ENCODE peak calls at places on chromosomes 5 and 9, in four cellular contexts. B is HEK293T, A is HepG2, U is K562. T is an unnamed sample.

GRCh38 chr5:120388016-120388781 is 75.9 kb upstream of the PRR16 start:
- DNase-seq in B (no peak), A (no peak), U (no peak), T (no peak)

GRCh38 chr5:119112151-119112550 is 41.3 kb downstream of the DMXL1 start:
- DNase-seq in B (no peak), A (no peak), U (no peak), T (no peak)

GRCh38 chr5:124649548-124650501 is 96.6 kb downstream of the ZNF608 start:
- DNase-seq in B (peak), A (no peak), U (peak), T (peak)

GRCh38 chr9:124511426-124511840 is 4.2 kb upstream of the NR5A1 start:
- DNase-seq in B (no peak), A (peak), U (peak), T (no peak)

GRCh38 chr5:93519737-93520136 is 61.3 kb downstream of the NR2F1-AS1 start:
- DNase-seq in B (no peak), A (no peak), U (no peak), T (no peak)

GRCh38 chr5:139975306-139975705 is 67.8 kb downstream of the NRG2 start:
- DNase-seq in B (no peak), A (no peak), U (no peak), T (no peak)

GRCh38 chr9:38352716-38353334 is 39.7 kb upstream of the ALDH1B1 start:
- DNase-seq in B (no peak), A (no peak), U (no peak), T (no peak)

GRCh38 chr9:121963542-121963995 is 129.5 kb downstream of the TTLL11 start:
- DNase-seq in B (no peak), A (no peak), U (no peak), T (no peak)

GRCh38 chr9:127755558-127756060 is 20.5 kb upstream of the TOR2A start:
- DNase-seq in B (no peak), A (no peak), U (no peak), T (no peak)

GRCh38 chr5:1526151-1526631 is 2.4 kb upstream of the LPCAT1 start:
- DNase-seq in B (no peak), A (no peak), U (no peak), T (no peak)

GRCh38 chr9:37840560-37841194 is 40.1 kb downstream of the DCAF10 start:
- DNase-seq in B (no peak), A (no peak), U (peak), T (no peak)

GRCh38 chr5:56829137-56829536 is 13.8 kb downstream of the MAP3K1 start:
- DNase-seq in B (no peak), A (no peak), U (no peak), T (no peak)

GRCh38 chr5:137075163-137075970 is 423.8 kb downstream of the SPOCK1 start:
- DNase-seq in B (peak), A (peak), U (peak), T (no peak)

GRCh38 chr9:19331877-19332276 is 48.2 kb downstream of the RPS6 start:
- DNase-seq in B (no peak), A (no peak), U (no peak), T (no peak)

GRCh38 chr5:76074487-76074886 is 8.7 kb upstream of the SV2C start:
- DNase-seq in B (peak), A (peak), U (no peak), T (no peak)

GRCh38 chr9:86281577-86282076 is 711 bp downstream of the ISCA1 start:
- DNase-seq in B (no peak), A (peak), U (no peak), T (peak)

DNA sequence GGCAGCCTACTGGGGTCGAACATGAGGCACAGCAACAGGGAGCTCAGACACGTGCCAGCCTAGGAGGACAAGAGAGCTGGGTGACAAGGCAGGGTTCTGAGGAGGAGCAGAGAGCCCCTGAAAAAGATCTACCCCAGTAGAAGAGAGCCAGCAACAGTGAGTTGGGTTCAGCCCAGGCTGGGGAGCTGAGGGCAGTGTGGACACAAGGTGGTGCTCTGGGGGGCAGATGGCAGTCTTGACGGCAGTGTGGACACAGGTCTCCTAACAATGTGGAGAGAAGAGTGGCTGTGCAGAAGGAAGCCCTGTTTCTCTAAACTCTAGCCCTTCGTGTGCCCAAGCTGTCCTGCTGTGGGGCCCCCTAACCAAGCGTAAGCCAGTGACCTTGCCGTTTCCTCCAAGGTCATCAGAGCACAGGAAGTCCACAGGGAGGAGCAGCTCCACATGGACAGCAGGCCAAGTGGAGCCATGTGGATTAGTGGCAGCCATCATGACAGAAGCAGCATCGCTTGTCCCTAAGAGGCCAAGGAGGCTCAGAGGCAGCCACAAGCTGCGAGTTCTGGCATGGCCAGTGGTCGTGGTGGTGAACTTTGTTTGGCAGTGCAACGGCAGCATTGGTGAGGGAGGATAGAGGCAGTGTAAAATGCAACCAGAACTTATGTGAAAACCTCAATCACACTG is 25.1 kb upstream of the LMX1B start:
- DNase-seq in B (no peak), A (no peak), U (no peak), T (no peak)
- TF ChIP-seq TARDBP in B (no peak), A (no peak), U (no peak), T (no peak)

DNA sequence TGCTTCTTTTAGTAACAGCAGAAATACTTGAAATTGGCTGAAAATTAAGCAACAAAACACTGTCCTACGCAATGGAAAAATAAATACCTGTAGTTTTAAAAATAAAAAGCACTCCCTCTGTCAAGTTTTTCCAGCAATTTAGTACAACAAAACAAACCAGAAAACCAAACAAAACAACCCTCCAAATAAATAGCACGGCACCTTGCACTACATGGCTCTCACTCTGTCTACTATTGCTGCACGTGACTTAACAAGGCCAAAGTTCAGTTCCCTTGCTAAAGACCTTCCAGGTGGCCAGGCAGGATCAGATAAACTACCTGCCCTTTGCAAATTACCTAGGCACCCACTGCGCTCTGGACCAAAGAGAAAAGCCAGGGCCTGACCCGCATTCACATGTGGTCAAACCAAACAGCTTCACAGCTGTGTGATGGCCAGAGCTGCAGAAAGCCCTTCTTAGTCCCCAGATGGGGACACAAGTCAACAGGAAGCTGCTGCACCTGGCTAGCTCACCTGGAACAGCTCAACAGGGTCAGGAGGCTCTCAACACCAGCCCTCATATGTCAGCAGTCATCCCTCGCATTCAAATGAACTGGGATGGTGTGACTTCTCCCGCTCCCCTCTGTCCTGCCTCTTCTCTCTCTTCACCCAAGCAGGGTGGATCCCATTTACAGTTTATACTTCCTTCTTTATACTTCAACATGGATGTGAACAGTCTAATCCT is 84.9 kb downstream of the RAPGEF1 start:
- DNase-seq in B (no peak), A (peak), U (no peak), T (no peak)
- TF ChIP-seq TARDBP in B (no peak), A (no peak), U (no peak), T (no peak)

GRCh38 chr5:40410231-40410861 is 269.4 kb upstream of the PTGER4 start:
- DNase-seq in B (no peak), A (no peak), U (no peak), T (no peak)
- TF ChIP-seq TARDBP in B (no peak), A (no peak), U (no peak), T (no peak)

DNA sequence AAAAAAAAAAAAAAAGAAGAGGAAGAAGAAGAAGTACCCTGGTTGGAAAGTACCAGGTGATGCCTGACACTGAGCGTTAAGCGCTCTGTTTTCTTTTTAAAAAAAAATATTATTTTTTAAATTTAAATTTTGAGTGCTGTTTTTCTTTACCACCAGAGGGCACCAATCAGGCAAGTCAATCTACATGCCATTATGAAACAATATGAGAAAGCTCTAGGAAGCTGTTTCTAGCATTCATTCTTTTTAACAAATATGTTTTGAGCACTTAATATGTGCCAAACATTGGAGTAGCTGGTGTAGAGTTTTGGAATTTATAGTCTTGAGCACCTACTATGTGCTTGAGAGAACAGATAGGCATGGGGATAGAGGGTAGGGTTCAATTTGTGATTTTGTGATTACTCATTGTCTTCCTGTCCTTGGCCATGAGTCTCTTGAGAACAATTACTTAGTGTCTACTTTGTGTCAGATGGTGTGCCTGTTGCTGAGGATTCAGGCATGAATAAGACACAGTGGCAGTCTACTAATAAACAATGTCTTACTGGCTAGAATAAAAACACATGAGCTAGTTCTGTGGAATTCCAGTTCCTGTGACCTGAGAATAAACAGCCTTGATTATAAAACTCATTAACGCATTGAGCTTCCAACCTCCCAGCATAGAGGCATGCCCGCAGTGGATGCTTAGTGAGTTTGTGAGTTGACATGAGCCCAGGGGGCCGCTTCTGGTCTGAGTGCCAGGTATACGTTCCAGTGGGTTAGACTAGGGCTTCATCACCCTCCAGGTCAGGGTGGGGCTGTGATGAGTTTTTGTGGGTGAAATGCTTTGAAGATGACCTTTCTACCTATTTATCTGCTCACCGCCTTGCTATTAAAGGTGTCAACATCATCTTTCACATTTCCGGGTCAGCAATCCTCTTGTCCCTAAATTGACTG is 3.0 kb upstream of the UBE2R2 start:
- DNase-seq in B (peak), A (peak), U (peak), T (no peak)
- TF ChIP-seq TARDBP in B (no peak), A (no peak), U (no peak), T (no peak)

DNA sequence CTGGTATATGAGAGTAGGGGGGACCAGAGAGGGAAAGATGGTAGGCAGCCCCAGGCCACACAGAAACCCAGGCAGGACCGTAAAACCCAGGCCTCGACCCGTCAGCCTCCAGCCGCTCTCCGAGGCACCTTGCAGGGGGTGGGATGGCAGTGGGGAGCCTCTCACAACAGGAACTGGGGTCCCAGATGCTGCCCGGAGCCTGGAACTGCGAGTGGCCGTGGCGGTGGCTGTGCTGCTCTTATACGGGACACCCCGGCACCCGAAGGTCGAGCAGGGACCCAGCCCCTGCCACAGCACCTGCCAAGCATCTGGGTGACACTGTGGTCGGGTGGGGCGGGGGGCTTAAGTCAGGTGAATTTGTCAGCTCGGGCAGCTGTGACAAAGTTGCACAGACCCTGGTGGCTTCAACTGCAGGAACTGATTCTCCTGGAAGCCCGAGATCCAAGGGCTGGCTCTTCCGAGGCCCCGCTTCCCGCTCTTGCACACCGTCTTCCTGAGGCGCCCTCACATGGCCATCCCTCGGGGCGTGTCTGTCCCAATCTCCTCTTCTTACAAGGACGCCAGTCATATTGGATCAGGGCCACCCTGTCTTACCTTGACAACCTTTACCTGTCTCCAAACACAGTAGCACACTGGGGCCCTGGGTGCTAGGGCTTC is 47.6 kb upstream of the EGFL7 start:
- DNase-seq in B (no peak), A (no peak), U (no peak), T (no peak)
- TF ChIP-seq TARDBP in B (no peak), A (no peak), U (no peak), T (no peak)